ENCODE peak calls at places on chromosomes 1 and 21, in four cellular contexts. A is RPMI8226, P is NCI-H748 treated with DMSO at 0.1 percent for 48 hours, Q is NCI-H345. M is an unnamed sample.

GRCh38 chr1:6459850-6460265 is 6.1 kb downstream of the TNFRSF25 start:
- DNase-seq in Q (no peak), P (no peak), A (no peak), M (no peak)

GRCh38 chr1:178238722-178239510 is 145.0 kb downstream of the RASAL2 start:
- DNase-seq in A (no peak), Q (no peak), P (no peak), M (no peak)

GRCh38 chr1:216425577-216425976 is 2.3 kb upstream of the USH2A start:
- DNase-seq in A (no peak), Q (no peak), P (no peak), M (no peak)

GRCh38 chr1:61083014-61083798 is 845 bp downstream of the NFIA start:
- DNase-seq in P (no peak), A (peak; percentile 49), Q (peak; percentile 15), M (no peak)

GRCh38 chr1:209883341-209883971 is 54.6 kb upstream of the SYT14 start:
- DNase-seq in Q (no peak), A (no peak), P (no peak), M (no peak)

GRCh38 chr1:29650476-29650875 is 414.2 kb downstream of the PTPRU start:
- DNase-seq in Q (no peak), P (no peak), A (no peak), M (no peak)

GRCh38 chr1:202848191-202848542 is 37.4 kb downstream of the PCAT6 start:
- DNase-seq in P (no peak), A (no peak), Q (no peak), M (no peak)

GRCh38 chr1:81547261-81547911 is 253.3 kb upstream of the ADGRL2 start:
- DNase-seq in Q (no peak), A (no peak), P (no peak), M (no peak)

GRCh38 chr21:42741056-42741455 is 87.6 kb downstream of the PDE9A start:
- DNase-seq in Q (no peak), A (no peak), P (no peak), M (no peak)

GRCh38 chr1:7915826-7916225 is 24.8 kb downstream of the TNFRSF9 start:
- DNase-seq in P (no peak), Q (no peak), A (no peak), M (no peak)

M was measured in mucosa of gallbladder.